ENCODE peak calls at places on chromosome 9, in six cellular contexts. N is BJ, P is DMS153, L is neural crest cell, K is fibroblast of pulmonary artery, Q is kidney glomerular epithelial cell. J is an unnamed sample.

GRCh38 chr9:93319992-93320490 is 131.4 kb upstream of the FAM120A start:
- DNase-seq in P (no peak), N (no peak), L (no peak), K (no peak), Q (no peak), J (no peak)

GRCh38 chr9:95852059-95853032 is 23.1 kb upstream of the ERCC6L2 start:
- DNase-seq in K (peak; percentile 44), L (no peak), N (no peak), Q (peak; percentile 38), P (peak; percentile 23), J (no peak)

GRCh38 chr9:121242955-121243346 is 25.0 kb upstream of the GSN start:
- DNase-seq in L (no peak), N (no peak), Q (no peak), K (no peak), P (no peak), J (no peak)

GRCh38 chr9:27599102-27599501 is 25.8 kb upstream of the C9orf72 start:
- DNase-seq in Q (no peak), P (no peak), L (no peak), K (no peak), N (no peak), J (no peak)

GRCh38 chr9:113397077-113397696 is 3.9 kb downstream of the ALAD start:
- DNase-seq in P (no peak), L (no peak), N (no peak), Q (no peak), K (no peak), J (no peak)

GRCh38 chr9:1210954-1211353 is 160.8 kb downstream of the DMRT2 start:
- DNase-seq in Q (no peak), K (no peak), N (no peak), P (no peak), L (no peak), J (no peak)

GRCh38 chr9:4034404-4034803 is 265.5 kb downstream of the GLIS3 start:
- DNase-seq in K (no peak), N (no peak), Q (no peak), L (no peak), P (no peak), J (no peak)

GRCh38 chr9:137538058-137538457 is 12.1 kb downstream of the PNPLA7 start:
- DNase-seq in L (no peak), N (no peak), P (no peak), K (no peak), Q (no peak), J (no peak)

GRCh38 chr9:138046641-138047301 is 169.2 kb downstream of the CACNA1B start:
- DNase-seq in P (no peak), N (no peak), L (no peak), K (no peak), Q (no peak), J (no peak)

GRCh38 chr9:72363908-72364678 is 915 bp downstream of the ZFAND5 start:
- DNase-seq in L (peak; percentile 38), N (no peak), Q (peak; percentile 64), K (peak; percentile 59), P (peak; percentile 22), J (peak; percentile 87)

GRCh38 chr9:127122176-127123151 is at the start of gene ANGPTL2:
- DNase-seq in N (peak; percentile 75), L (peak; percentile 72), K (peak; percentile 97), P (peak; percentile 56), Q (peak; percentile 53), J (peak; percentile 88)

GRCh38 chr9:126238415-126238814 is 88.2 kb upstream of the MVB12B start:
- DNase-seq in L (no peak), Q (no peak), N (no peak), K (no peak), P (no peak), J (no peak)

GRCh38 chr9:3391414-3391813 is 134.4 kb downstream of the RFX3 start:
- DNase-seq in L (no peak), N (no peak), P (no peak), K (no peak), Q (no peak), J (no peak)

GRCh38 chr9:136577941-136578619 is 32.2 kb upstream of the NOTCH1 start:
- DNase-seq in L (no peak), K (no peak), N (no peak), Q (no peak), P (peak; percentile 15), J (no peak)

GRCh38 chr9:117412841-117413240 is 2.0 kb downstream of the ASTN2 start:
- DNase-seq in L (no peak), N (no peak), K (no peak), P (no peak), Q (no peak), J (no peak)

GRCh38 chr9:16277471-16277870 is 593.0 kb downstream of the BNC2 start:
- DNase-seq in N (no peak), Q (no peak), P (no peak), K (no peak), L (no peak), J (no peak)

GRCh38 chr9:119179701-119180100 is 189.5 kb downstream of the BRINP1 start:
- DNase-seq in K (no peak), N (no peak), P (no peak), L (no peak), Q (no peak), J (no peak)

GRCh38 chr9:93814561-93814960 is 140.6 kb downstream of the BARX1 start:
- DNase-seq in L (no peak), P (peak; percentile 77), K (no peak), N (no peak), Q (no peak), J (no peak)

GRCh38 chr9:129773262-129774048 is 20.6 kb upstream of the PTGES start:
- DNase-seq in Q (no peak), P (no peak), L (no peak), N (no peak), K (peak; percentile 85), J (peak; percentile 72)

J was measured in lung microvascular endothelial cell.